ENCODE peak calls at places on chromosomes 7 and 10, in seven cellular contexts. E, T, P, A, L, R and W are unnamed samples.

GRCh38 chr7:55534262-55534915 is 37.9 kb downstream of the VOPP1 start:
- DNase-seq in A (no peak), E (peak), R (no peak), L (peak), P (no peak), T (peak), W (no peak)

GRCh38 chr10:120559800-120560199 is 102.8 kb downstream of the PLPP4 start:
- DNase-seq in P (no peak), L (no peak), E (no peak), A (no peak), R (no peak), T (no peak), W (no peak)

GRCh38 chr7:116218051-116218645 is 7.8 kb downstream of the TES start:
- DNase-seq in P (no peak), L (no peak), T (peak), R (no peak), A (no peak), E (peak), W (no peak)

GRCh38 chr10:33152750-33153149 is 181.7 kb downstream of the NRP1 start:
- DNase-seq in R (no peak), P (no peak), T (no peak), A (no peak), L (no peak), E (peak), W (no peak)

GRCh38 chr7:99541212-99541611 is 10.7 kb downstream of the FAM200A start:
- DNase-seq in E (no peak), T (no peak), A (no peak), P (no peak), R (no peak), L (no peak), W (no peak)

GRCh38 chr7:155291729-155292128 is 5.9 kb upstream of the INSIG1 start:
- DNase-seq in L (no peak), R (no peak), T (peak), E (no peak), A (no peak), P (no peak), W (no peak)

GRCh38 chr10:123147635-123148413 is at the start of gene HMX2:
- DNase-seq in T (no peak), R (no peak), A (peak), P (no peak), L (peak), E (no peak), W (no peak)

GRCh38 chr10:15897282-15897681 is 37.0 kb upstream of the MINDY3 start:
- DNase-seq in R (peak), T (no peak), P (no peak), E (peak), A (no peak), L (no peak), W (no peak)

GRCh38 chr10:88582806-88583583 is at the start of gene RNLS:
- DNase-seq in A (peak), T (peak), L (peak), R (no peak), P (peak), E (peak), W (peak)

GRCh38 chr10:121610798-121611325 is 12.6 kb upstream of the FGFR2 start:
- DNase-seq in P (no peak), L (no peak), A (no peak), E (no peak), R (no peak), T (no peak), W (no peak)

GRCh38 chr10:23035569-23035968 is 59.8 kb upstream of the MSRB2 start:
- DNase-seq in P (no peak), R (no peak), A (peak), E (no peak), T (no peak), L (no peak), W (no peak)

GRCh38 chr10:78688945-78689935 is 379.5 kb upstream of the ZMIZ1 start:
- DNase-seq in L (no peak), T (no peak), A (peak), R (no peak), E (peak), P (peak), W (no peak)

GRCh38 chr7:31986878-31987518 is 83.2 kb downstream of the PDE1C start:
- DNase-seq in R (no peak), L (no peak), P (no peak), E (peak), A (no peak), T (no peak), W (no peak)

GRCh38 chr10:132368881-132369635 is 27.9 kb upstream of the PWWP2B start:
- DNase-seq in A (no peak), L (no peak), T (peak), P (no peak), R (no peak), E (no peak), W (no peak)

GRCh38 chr10:95517536-95518454 is 43.4 kb downstream of the SORBS1 start:
- DNase-seq in E (peak), P (no peak), A (no peak), L (no peak), R (peak), T (peak), W (no peak)

GRCh38 chr10:122114156-122114747 is 125.3 kb downstream of the TACC2 start:
- DNase-seq in L (no peak), T (no peak), E (peak), R (no peak), P (no peak), A (peak), W (no peak)

GRCh38 chr10:133022784-133023115 is 65.0 kb upstream of the ADGRA1 start:
- DNase-seq in P (no peak), A (no peak), E (no peak), T (no peak), L (no peak), R (no peak), W (no peak)

GRCh38 chr7:96689414-96689813 is 20.2 kb downstream of the SEM1 start:
- DNase-seq in R (no peak), T (no peak), P (no peak), A (no peak), L (no peak), E (no peak), W (no peak)

GRCh38 chr7:129951076-129952011 is 1.4 kb downstream of the UBE2H start:
- DNase-seq in T (peak), R (no peak), E (peak), P (no peak), A (no peak), L (no peak), W (no peak)

GRCh38 chr10:63388421-63389031 is 77.3 kb downstream of the JMJD1C start:
- DNase-seq in L (peak), P (no peak), R (peak), A (no peak), T (no peak), E (no peak), W (no peak)

GRCh38 chr10:34454590-34455289 is 360.4 kb downstream of the PARD3 start:
- DNase-seq in T (no peak), P (no peak), E (peak), A (no peak), R (no peak), L (no peak), W (no peak)

GRCh38 chr10:5587151-5588079 is 62.7 kb downstream of the CALML3 start:
- DNase-seq in T (no peak), E (no peak), R (no peak), L (no peak), A (no peak), P (no peak), W (no peak)

GRCh38 chr10:12910835-12911234 is 90.7 kb downstream of the CCDC3 start:
- DNase-seq in A (no peak), T (no peak), E (no peak), R (no peak), P (no peak), L (no peak), W (no peak)

GRCh38 chr10:110221721-110222261 is 14.4 kb downstream of the MXI1 start:
- DNase-seq in R (peak), E (peak), L (peak), P (peak), A (peak), T (peak), W (no peak)

GRCh38 chr7:37405603-37406122 is 43.0 kb downstream of the ELMO1 start:
- DNase-seq in T (no peak), R (no peak), P (no peak), L (no peak), E (no peak), A (no peak), W (no peak)

GRCh38 chr10:73871915-73872710 is 2.2 kb downstream of the CAMK2G start:
- DNase-seq in T (peak), P (peak), R (no peak), L (no peak), E (no peak), A (no peak), W (no peak)

GRCh38 chr10:30062090-30062489 is 2.7 kb upstream of the JCAD start:
- DNase-seq in T (no peak), R (no peak), L (no peak), A (no peak), E (peak), P (no peak), W (no peak)

GRCh38 chr7:121126801-121127534 is 138.5 kb downstream of the CPED1 start:
- DNase-seq in T (no peak), L (no peak), P (no peak), E (peak), A (no peak), R (no peak), W (no peak)
- TF ChIP-seq CTCF in T (no peak), L (no peak), P (peak), E (peak), A (no peak), R (peak), W (peak)

GRCh38 chr7:128890306-128891109 is 20.0 kb downstream of the KCP start:
- DNase-seq in A (no peak), L (no peak), T (peak), P (no peak), E (no peak), R (no peak), W (no peak)
- TF ChIP-seq CTCF in A (no peak), L (no peak), T (no peak), P (no peak), E (no peak), R (no peak), W (peak)

DNA sequence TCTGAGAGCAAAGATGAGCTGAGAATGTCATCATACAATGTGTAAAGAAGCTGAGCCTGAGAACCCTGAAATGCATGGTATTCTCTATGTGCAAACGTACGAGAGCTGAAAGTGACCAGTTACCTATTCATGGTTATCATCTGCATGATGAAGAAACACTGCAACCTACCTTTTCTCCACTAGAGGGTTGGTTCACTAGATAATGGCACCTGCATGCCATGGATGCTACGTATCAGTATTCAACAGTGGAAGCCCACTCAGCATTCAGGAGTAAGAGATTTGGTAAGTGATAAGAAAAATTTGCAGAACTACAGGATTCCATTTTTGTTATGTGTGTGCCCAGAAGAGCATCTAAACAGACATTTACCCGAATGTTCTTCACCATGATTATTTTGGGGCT is 145.4 kb downstream of the PTPRN2 start:
- DNase-seq in R (no peak), P (no peak), L (no peak), T (no peak), A (no peak), E (no peak), W (no peak)
- TF ChIP-seq CTCF in R (no peak), P (peak), L (no peak), T (no peak), A (peak), E (no peak), W (peak)

DNA sequence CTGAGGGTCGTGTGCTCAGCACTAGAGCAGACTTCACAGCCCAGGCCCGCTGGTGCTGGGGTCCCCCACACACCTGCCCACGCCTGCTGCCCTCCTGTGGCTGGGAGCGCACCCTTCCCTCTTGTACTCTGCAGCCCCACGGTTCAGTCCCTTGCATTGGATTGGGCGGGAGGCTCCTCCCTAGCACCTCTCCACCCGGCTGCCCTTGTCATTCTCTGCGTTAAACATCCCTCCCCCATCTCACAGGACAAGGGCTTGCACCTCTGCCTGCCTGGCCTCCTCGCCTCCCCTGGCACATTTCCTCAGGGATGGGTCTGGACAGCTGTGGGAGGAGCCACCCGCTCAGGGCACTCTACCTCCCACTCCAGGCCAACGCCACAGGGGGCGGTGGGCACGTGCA is 68.7 kb downstream of the ALOX5 start:
- DNase-seq in E (no peak), A (no peak), R (no peak), L (no peak), T (no peak), P (no peak), W (no peak)
- TF ChIP-seq CTCF in E (no peak), A (no peak), R (no peak), L (no peak), T (no peak), P (no peak), W (no peak)

GRCh38 chr10:77496941-77497420 is 140.6 kb downstream of the KCNMA1 start:
- DNase-seq in L (no peak), A (no peak), E (no peak), R (no peak), T (no peak), P (no peak), W (no peak)

GRCh38 chr10:77493239-77493806 is 144.3 kb downstream of the KCNMA1 start:
- DNase-seq in A (no peak), R (no peak), L (no peak), E (no peak), T (no peak), P (no peak), W (no peak)

GRCh38 chr10:77490915-77491314 is 146.7 kb downstream of the KCNMA1 start:
- DNase-seq in P (no peak), R (no peak), A (no peak), T (no peak), L (no peak), E (peak), W (no peak)

GRCh38 chr10:77494789-77495541 is 142.6 kb downstream of the KCNMA1 start:
- DNase-seq in L (no peak), T (no peak), A (no peak), R (no peak), P (no peak), E (no peak), W (no peak)

GRCh38 chr10:77493851-77494788 is 143.5 kb downstream of the KCNMA1 start:
- DNase-seq in R (no peak), P (no peak), L (no peak), T (no peak), A (no peak), E (peak), W (no peak)
- TF ChIP-seq CTCF in R (peak), P (peak), L (no peak), T (no peak), A (no peak), E (peak), W (peak)

GRCh38 chr10:60456053-60456452 is 66.4 kb upstream of the ANK3 start:
- DNase-seq in P (no peak), R (no peak), T (no peak), L (no peak), A (no peak), E (no peak), W (no peak)
- TF ChIP-seq CTCF in P (no peak), R (peak), T (no peak), L (no peak), A (no peak), E (no peak), W (peak)

DNA sequence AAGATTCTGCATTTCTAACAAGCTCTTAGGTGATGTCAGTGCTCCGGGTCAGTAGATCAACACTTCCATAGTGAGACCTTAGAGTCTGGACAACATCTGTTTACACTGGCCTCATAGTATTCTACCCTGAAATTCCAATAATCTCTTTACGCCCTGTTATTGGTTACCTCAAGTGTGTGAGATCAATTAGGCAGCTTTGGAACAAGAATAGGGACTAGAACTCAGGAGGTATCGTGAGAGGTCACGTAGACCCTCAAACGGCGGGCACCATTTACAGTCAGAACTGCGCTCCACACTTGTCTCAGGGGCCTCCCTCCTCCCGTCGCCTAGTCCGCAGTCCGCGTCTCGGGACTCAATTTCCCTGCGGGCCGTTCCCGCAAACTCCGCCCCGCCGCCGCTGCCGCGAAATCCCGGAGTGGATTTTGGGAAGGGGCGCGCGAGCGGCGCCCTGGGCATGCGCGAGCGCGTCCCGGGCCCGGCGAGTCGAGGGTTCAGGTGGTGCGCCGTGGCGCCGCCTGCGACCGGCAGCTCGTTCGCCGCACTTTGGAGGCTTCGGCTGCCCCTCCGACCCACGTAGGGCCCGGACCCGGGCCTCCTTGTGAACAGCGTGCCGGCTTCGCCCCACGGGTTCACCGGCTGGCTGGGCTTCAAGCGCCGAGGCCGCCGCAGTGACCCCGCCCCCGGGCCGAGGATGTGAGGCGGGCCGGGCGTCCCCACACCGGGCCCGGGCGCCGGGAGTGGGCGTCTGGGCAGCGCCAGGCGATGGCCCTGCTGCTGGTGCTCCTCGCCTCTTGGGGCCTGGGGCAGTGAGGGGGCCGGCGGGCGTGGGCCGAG is at the start of gene PLEKHA8:
- DNase-seq in E (peak), L (peak), T (peak), A (peak), R (no peak), P (peak), W (peak)
- TF ChIP-seq CTCF in E (no peak), L (no peak), T (peak), A (no peak), R (no peak), P (peak), W (no peak)

DNA sequence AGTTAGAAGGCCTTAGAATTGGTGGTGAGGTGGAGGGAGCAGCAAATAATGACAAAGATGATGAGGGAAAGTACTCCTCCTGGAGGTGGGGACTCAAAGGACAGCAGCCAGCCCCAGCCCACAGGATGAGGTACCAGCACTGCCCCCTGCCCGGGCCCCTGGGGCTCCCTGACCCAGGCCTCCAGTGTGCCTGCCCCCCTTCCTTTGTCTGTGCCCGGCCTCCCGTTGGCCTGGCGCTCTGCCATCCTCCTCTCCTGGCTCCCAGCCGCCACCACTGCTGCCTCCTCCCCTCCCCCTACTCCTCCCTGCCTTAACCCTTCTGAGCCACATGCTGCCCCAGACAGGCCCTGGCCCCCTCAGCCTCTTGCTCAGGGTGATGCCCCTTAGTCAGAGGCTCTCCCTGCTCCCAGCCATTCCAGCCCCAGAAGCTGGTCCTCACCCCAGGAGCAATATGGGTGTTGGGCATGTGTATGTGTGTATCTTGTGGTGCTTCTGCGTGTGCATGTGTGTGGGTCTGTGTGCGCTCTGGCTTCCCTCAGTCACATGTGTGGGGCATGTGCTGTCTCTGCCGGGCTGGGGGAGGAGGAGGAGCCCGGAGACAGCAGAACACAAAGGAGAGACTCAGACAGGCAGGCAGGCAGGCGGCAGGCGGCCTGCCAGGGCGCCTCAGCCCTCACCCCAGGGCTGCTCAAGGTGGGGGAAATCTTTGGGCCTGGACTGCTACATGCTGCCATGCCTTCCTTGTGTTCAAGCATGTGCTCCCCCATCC is 2.6 kb downstream of the LDB1 start:
- DNase-seq in R (no peak), A (peak), T (peak), P (peak), L (peak), E (peak), W (peak)
- TF ChIP-seq CTCF in R (peak), A (peak), T (no peak), P (peak), L (peak), E (no peak), W (peak)

DNA sequence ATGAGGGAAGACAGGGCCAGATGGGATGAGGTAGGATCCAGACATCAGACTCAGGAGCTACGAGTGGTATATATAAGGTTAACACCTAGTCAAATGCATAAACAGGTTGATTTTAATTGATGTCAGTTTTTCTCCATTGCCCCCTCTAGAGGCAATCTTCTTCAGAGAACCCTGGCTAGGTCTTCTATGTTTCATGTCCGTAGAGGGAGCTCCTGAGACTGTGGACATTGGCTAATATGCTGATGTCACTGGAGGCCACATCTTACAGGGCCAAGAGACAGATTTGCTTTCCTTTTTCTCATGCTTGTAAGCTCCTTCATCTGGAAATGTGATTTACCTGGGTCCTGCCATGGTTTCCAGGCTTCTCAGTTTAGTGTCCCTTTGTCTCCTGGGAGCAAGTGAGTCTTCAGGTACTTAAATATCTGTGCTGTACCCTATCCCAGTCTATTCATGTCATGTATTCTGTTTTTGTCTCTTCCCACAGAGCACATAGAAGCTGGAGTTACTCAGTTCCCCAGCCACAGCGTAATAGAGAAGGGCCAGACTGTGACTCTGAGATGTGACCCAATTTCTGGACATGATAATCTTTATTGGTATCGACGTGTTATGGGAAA is 161.6 kb upstream of the PRSS1 start:
- DNase-seq in L (peak), R (no peak), E (peak), A (no peak), P (no peak), T (no peak), W (no peak)
- TF ChIP-seq CTCF in L (peak), R (peak), E (peak), A (peak), P (peak), T (no peak), W (peak)